ENCODE peak calls at places on chromosomes 7 and 10, in seven cellular contexts. O is stomach; N is mammary epithelial cell; F is uterus; P is CD8-positive, alpha-beta T cell; G is H9; E is transverse colon. Y is an unnamed sample. For H3K9me3, the result is how much of the 10 kb centered on the place peaks cover.

GRCh38 chr7:2954433-2954853 is 89.2 kb downstream of the CARD11 start:
- DNase-seq in P (peak), E (peak), F (no peak), O (no peak), G (no peak), N (no peak), Y (no peak)

GRCh38 chr10:57679916-57680315 is 587.8 kb downstream of the IPMK start:
- DNase-seq in N (no peak), P (no peak), E (no peak), G (no peak), F (no peak), O (no peak), Y (no peak)

GRCh38 chr10:71796749-71797405 is 23.6 kb upstream of the VSIR start:
- DNase-seq in G (peak), E (no peak), N (no peak), F (no peak), P (no peak), O (no peak), Y (no peak)

GRCh38 chr7:137937202-137937560 is 64.7 kb downstream of the CREB3L2 start:
- DNase-seq in F (no peak), G (no peak), O (no peak), P (no peak), E (no peak), N (peak), Y (no peak)

GRCh38 chr10:70683601-70684329 is 11.5 kb downstream of the ADAMTS14 start:
- DNase-seq in O (no peak), F (no peak), E (no peak), G (no peak), N (no peak), P (no peak), Y (no peak)

GRCh38 chr7:80588591-80588990 is 49.9 kb upstream of the CD36 start:
- DNase-seq in N (no peak), O (no peak), G (no peak), E (no peak), F (no peak), P (no peak), Y (no peak)

GRCh38 chr7:96114190-96114589 is 207.7 kb downstream of the SLC25A13 start:
- DNase-seq in G (no peak), O (no peak), P (no peak), F (no peak), N (no peak), E (no peak), Y (no peak)

GRCh38 chr7:27174077-27175004 is at the start of gene HOXA10:
- DNase-seq in P (no peak), F (peak), O (peak), E (peak), G (peak), N (no peak), Y (peak)

GRCh38 chr10:108877130-108877529 is 1046.2 kb downstream of the XPNPEP1 start:
- DNase-seq in N (no peak), E (no peak), G (no peak), O (no peak), F (no peak), P (no peak), Y (no peak)

GRCh38 chr7:57201021-57201894 is 69.0 kb upstream of the ZNF479 start:
- DNase-seq in O (peak), G (no peak), P (no peak), N (no peak), E (no peak), F (no peak), Y (no peak)

GRCh38 chr7:77565917-77566316 is 28.8 kb downstream of the PTPN12 start:
- DNase-seq in G (no peak), F (no peak), O (no peak), N (peak), P (no peak), E (no peak), Y (no peak)

GRCh38 chr10:50552771-50553535 is 70.8 kb downstream of the SGMS1 start:
- DNase-seq in F (no peak), O (peak), E (peak), N (no peak), G (no peak), P (peak), Y (peak)

GRCh38 chr7:25852249-25852994 is 299.6 kb upstream of the NFE2L3 start:
- DNase-seq in O (no peak), F (peak), N (no peak), P (no peak), G (peak), E (peak), Y (no peak)

GRCh38 chr10:110725809-110726641 is 81.9 kb downstream of the RBM20 start:
- DNase-seq in E (no peak), P (no peak), N (peak), O (no peak), G (no peak), F (no peak), Y (no peak)

DNA sequence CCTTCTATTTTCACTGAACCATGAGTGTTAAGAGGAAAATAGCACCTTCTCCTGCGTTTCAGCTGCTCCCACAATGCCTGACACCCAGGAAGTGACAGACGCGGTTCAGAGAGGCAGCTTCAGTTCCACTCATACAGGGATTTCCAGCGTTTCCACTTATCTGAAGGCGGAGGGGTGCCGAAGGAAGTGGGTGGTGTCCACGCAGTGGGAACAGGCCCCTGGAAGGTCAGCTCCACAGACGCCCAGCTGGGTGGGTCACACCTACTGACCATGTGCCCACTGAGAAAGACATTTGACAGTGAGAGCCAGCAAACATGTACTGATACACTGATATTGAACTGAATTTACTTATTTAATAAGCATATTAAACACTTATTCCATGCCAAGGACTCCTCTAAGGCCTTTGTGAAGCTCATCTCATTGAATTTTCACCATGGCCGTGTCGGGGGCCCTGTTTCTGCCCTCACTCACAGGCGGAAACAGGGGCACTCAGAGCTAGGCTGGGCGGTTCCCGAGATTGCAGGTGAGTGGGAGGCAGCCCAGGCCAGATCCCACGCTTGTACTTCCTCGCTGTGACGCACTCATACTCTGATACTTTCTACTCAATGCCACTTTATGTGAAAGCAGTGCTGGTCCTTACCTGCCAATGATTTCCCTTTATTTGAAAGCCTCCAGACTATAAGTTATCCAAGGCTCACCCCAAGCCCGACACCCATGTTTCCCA is 96.8 kb downstream of the TCERG1L start:
- DNase-seq in N (no peak), G (peak), E (no peak), O (peak), P (no peak), F (peak), Y (peak)
- H3K9me3 ChIP-seq in N (under half), G (under half), E (under half), O (under half), P (under half), F (under half), Y (under half)

GRCh38 chr7:47327306-47327697 is 254.6 kb downstream of the TNS3 start:
- DNase-seq in F (no peak), E (no peak), N (no peak), O (no peak), G (no peak), P (no peak), Y (no peak)

GRCh38 chr7:47326808-47327207 is 255.1 kb downstream of the TNS3 start:
- DNase-seq in F (peak), G (no peak), N (no peak), P (no peak), E (no peak), O (no peak), Y (no peak)

GRCh38 chr7:47326220-47326619 is 255.7 kb downstream of the TNS3 start:
- DNase-seq in F (no peak), N (peak), O (no peak), E (no peak), P (no peak), G (no peak), Y (no peak)

GRCh38 chr7:47323904-47324303 is 258.0 kb downstream of the TNS3 start:
- DNase-seq in P (no peak), N (no peak), F (no peak), O (no peak), E (no peak), G (no peak), Y (no peak)

DNA sequence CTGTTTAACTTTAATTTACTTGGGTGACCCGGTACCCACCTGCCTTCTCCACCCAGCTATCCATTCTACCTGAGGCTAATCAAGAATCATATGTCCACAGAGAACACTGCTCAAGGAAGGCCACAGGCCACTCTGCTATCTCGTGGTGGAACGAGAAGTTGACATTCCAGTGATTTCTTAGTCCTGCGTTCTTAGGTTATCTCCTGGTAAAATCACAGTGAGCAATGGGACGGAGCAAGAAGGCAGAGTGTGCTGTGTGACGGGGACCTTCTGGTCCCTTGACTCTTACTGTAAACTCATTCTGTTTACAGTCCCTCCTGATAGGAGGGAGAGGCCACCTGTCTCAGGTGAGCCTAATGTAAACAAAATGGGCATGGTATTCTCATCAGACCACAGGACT is 256.6 kb downstream of the TNS3 start:
- DNase-seq in E (no peak), F (no peak), P (no peak), N (no peak), O (no peak), G (no peak), Y (no peak)
- H3K27ac ChIP-seq in E (peak), F (no peak), P (no peak), N (no peak), O (peak), G (no peak), Y (no peak)

GRCh38 chr7:159152816-159153215 is 8.1 kb upstream of the VIPR2 start:
- DNase-seq in N (no peak), O (no peak), E (no peak), P (no peak), F (no peak), G (no peak), Y (no peak)

GRCh38 chr7:159156436-159157245 is 12.0 kb upstream of the VIPR2 start:
- DNase-seq in G (no peak), N (no peak), O (no peak), P (no peak), F (no peak), E (no peak), Y (no peak)

GRCh38 chr7:159155410-159155809 is 10.7 kb upstream of the VIPR2 start:
- DNase-seq in F (no peak), E (no peak), N (no peak), O (no peak), G (no peak), P (no peak), Y (no peak)

GRCh38 chr7:159153511-159153910 is 8.8 kb upstream of the VIPR2 start:
- DNase-seq in O (no peak), F (no peak), N (no peak), P (no peak), G (no peak), E (no peak), Y (no peak)

GRCh38 chr7:159154243-159154642 is 9.6 kb upstream of the VIPR2 start:
- DNase-seq in G (no peak), N (no peak), E (no peak), P (no peak), O (no peak), F (no peak), Y (no peak)
- TF ChIP-seq CTCF in G (no peak), N (no peak), E (no peak), P (no peak), O (no peak), F (no peak), Y (peak)

GRCh38 chr7:158532093-158532627 is 55.5 kb downstream of the PTPRN2 start:
- DNase-seq in E (no peak), F (no peak), N (no peak), P (no peak), O (no peak), G (no peak), Y (no peak)

GRCh38 chr7:158531661-158532060 is 56.0 kb downstream of the PTPRN2 start:
- DNase-seq in N (no peak), G (no peak), O (no peak), P (no peak), F (no peak), E (no peak), Y (no peak)

GRCh38 chr7:158534598-158534997 is 53.0 kb downstream of the PTPRN2 start:
- DNase-seq in P (no peak), N (no peak), F (no peak), G (no peak), O (no peak), E (no peak), Y (no peak)

GRCh38 chr7:158535079-158535478 is 52.5 kb downstream of the PTPRN2 start:
- DNase-seq in E (no peak), F (no peak), P (no peak), N (no peak), O (peak), G (no peak), Y (peak)

GRCh38 chr7:158533386-158534133 is 54.1 kb downstream of the PTPRN2 start:
- DNase-seq in P (no peak), N (no peak), F (no peak), E (no peak), G (no peak), O (no peak), Y (no peak)
- H3K9me3 ChIP-seq in P (under half), N (under half), F (under half), E (under half), G (under half), O (under half), Y (under half)

GRCh38 chr7:73507556-73507955 is 14.5 kb downstream of the BAZ1B start:
- DNase-seq in P (no peak), N (no peak), F (no peak), G (no peak), E (no peak), O (no peak), Y (no peak)
- H3K27ac ChIP-seq in P (no peak), N (no peak), F (no peak), G (no peak), E (no peak), O (no peak), Y (no peak)

GRCh38 chr10:47435081-47435480 is 48.8 kb downstream of the ANXA8 start:
- DNase-seq in G (no peak), O (no peak), E (no peak), N (no peak), P (no peak), F (no peak), Y (no peak)

GRCh38 chr10:47441973-47442750 is 41.8 kb downstream of the ANXA8 start:
- DNase-seq in N (no peak), P (no peak), G (peak), E (no peak), O (no peak), F (no peak), Y (no peak)

GRCh38 chr10:47440207-47440606 is 43.7 kb downstream of the ANXA8 start:
- DNase-seq in E (no peak), P (no peak), G (peak), F (no peak), O (no peak), N (no peak), Y (no peak)

GRCh38 chr10:47443145-47443544 is 40.8 kb downstream of the ANXA8 start:
- DNase-seq in N (peak), F (no peak), O (no peak), G (no peak), P (no peak), E (no peak), Y (no peak)

GRCh38 chr10:47438857-47439474 is 44.9 kb downstream of the ANXA8 start:
- DNase-seq in O (peak), G (peak), P (no peak), F (no peak), N (peak), E (peak), Y (peak)
- TF ChIP-seq CTCF in O (no peak), G (peak), P (no peak), F (no peak), N (peak), E (peak), Y (peak)

Y was measured in body of pancreas.